ENCODE peak calls at places on chromosomes 16 and 17, in eight cellular contexts. One of them, this sample, is unnamed.

GRCh38 chr17:76414334-76415295 is 30.2 kb downstream of the SPHK1 start:
- DNase-seq in aorta: peak
- DNase-seq in activated T-cell treated with anti-CD3 and anti-CD28 coated beads for 1 hour: no peak
- DNase-seq in AG04449: no peak
- DNase-seq in stimulated activated naive CD4-positive, alpha-beta T cell: no peak
- DNase-seq in left ventricle myocardium superior: peak
- DNase-seq in COR-L47: peak
- DNase-seq in mucosa of descending colon: peak
- DNase-seq in this sample: peak

GRCh38 chr17:2237521-2237921 is 66.1 kb downstream of the SMG6 start:
- DNase-seq in activated T-cell treated with anti-CD3 and anti-CD28 coated beads for 1 hour: no peak
- DNase-seq in COR-L47: no peak
- DNase-seq in mucosa of descending colon: no peak
- DNase-seq in aorta: peak
- DNase-seq in AG04449: no peak
- DNase-seq in stimulated activated naive CD4-positive, alpha-beta T cell: no peak
- DNase-seq in left ventricle myocardium superior: peak
- DNase-seq in this sample: peak

GRCh38 chr16:81417210-81417609 is 27.4 kb upstream of the CMIP start:
- DNase-seq in mucosa of descending colon: no peak
- DNase-seq in activated T-cell treated with anti-CD3 and anti-CD28 coated beads for 1 hour: no peak
- DNase-seq in AG04449: no peak
- DNase-seq in aorta: no peak
- DNase-seq in left ventricle myocardium superior: no peak
- DNase-seq in COR-L47: no peak
- DNase-seq in stimulated activated naive CD4-positive, alpha-beta T cell: no peak
- DNase-seq in this sample: no peak

GRCh38 chr16:59880626-59881025 is 1146.5 kb upstream of the GOT2 start:
- DNase-seq in mucosa of descending colon: no peak
- DNase-seq in COR-L47: no peak
- DNase-seq in stimulated activated naive CD4-positive, alpha-beta T cell: no peak
- DNase-seq in aorta: no peak
- DNase-seq in AG04449: no peak
- DNase-seq in activated T-cell treated with anti-CD3 and anti-CD28 coated beads for 1 hour: no peak
- DNase-seq in left ventricle myocardium superior: no peak
- DNase-seq in this sample: no peak

GRCh38 chr17:55484575-55484974 is 26.7 kb downstream of the SMIM36 start:
- DNase-seq in COR-L47: no peak
- DNase-seq in AG04449: no peak
- DNase-seq in aorta: no peak
- DNase-seq in mucosa of descending colon: no peak
- DNase-seq in activated T-cell treated with anti-CD3 and anti-CD28 coated beads for 1 hour: no peak
- DNase-seq in stimulated activated naive CD4-positive, alpha-beta T cell: no peak
- DNase-seq in left ventricle myocardium superior: no peak
- DNase-seq in this sample: no peak

GRCh38 chr17:1067282-1067956 is 70.5 kb downstream of the TIMM22 start:
- DNase-seq in COR-L47: no peak
- DNase-seq in activated T-cell treated with anti-CD3 and anti-CD28 coated beads for 1 hour: no peak
- DNase-seq in left ventricle myocardium superior: peak
- DNase-seq in stimulated activated naive CD4-positive, alpha-beta T cell: no peak
- DNase-seq in aorta: no peak
- DNase-seq in AG04449: no peak
- DNase-seq in mucosa of descending colon: no peak
- DNase-seq in this sample: no peak

GRCh38 chr16:59733321-59733720 is 999.2 kb upstream of the GOT2 start:
- DNase-seq in stimulated activated naive CD4-positive, alpha-beta T cell: no peak
- DNase-seq in left ventricle myocardium superior: no peak
- DNase-seq in mucosa of descending colon: no peak
- DNase-seq in COR-L47: no peak
- DNase-seq in AG04449: no peak
- DNase-seq in aorta: no peak
- DNase-seq in activated T-cell treated with anti-CD3 and anti-CD28 coated beads for 1 hour: no peak
- DNase-seq in this sample: no peak

GRCh38 chr17:35028531-35029262 is 34.8 kb downstream of the RFFL start:
- DNase-seq in aorta: no peak
- DNase-seq in COR-L47: no peak
- DNase-seq in stimulated activated naive CD4-positive, alpha-beta T cell: no peak
- DNase-seq in activated T-cell treated with anti-CD3 and anti-CD28 coated beads for 1 hour: no peak
- DNase-seq in left ventricle myocardium superior: no peak
- DNase-seq in mucosa of descending colon: no peak
- DNase-seq in AG04449: no peak
- DNase-seq in this sample: no peak

GRCh38 chr17:28405632-28406477 is at the start of gene SLC46A1:
- DNase-seq in COR-L47: peak
- DNase-seq in aorta: peak
- DNase-seq in mucosa of descending colon: peak
- DNase-seq in stimulated activated naive CD4-positive, alpha-beta T cell: peak
- DNase-seq in left ventricle myocardium superior: peak
- DNase-seq in activated T-cell treated with anti-CD3 and anti-CD28 coated beads for 1 hour: peak
- DNase-seq in AG04449: no peak
- DNase-seq in this sample: peak